ENCODE peak calls at places on chromosomes 4 and X, in six cellular contexts. One of them, this sample, is unnamed.

GRCh38 chr4:106690487-106690886 is 321.9 kb upstream of the GIMD1 start:
- DNase-seq in cardiac muscle cell: no peak
- DNase-seq in NCI-H1694: no peak
- DNase-seq in T-helper 1 cell: no peak
- DNase-seq in left lung: no peak
- DNase-seq in IMR-90: peak; percentile 34
- DNase-seq in this sample: no peak

GRCh38 chr4:2364654-2365053 is 53.8 kb downstream of the ZFYVE28 start:
- DNase-seq in T-helper 1 cell: peak; percentile 33
- DNase-seq in left lung: peak; percentile 80
- DNase-seq in IMR-90: no peak
- DNase-seq in cardiac muscle cell: no peak
- DNase-seq in NCI-H1694: no peak
- DNase-seq in this sample: peak; percentile 61

GRCh38 chr4:141347738-141348524 is 127.2 kb downstream of the ZNF330 start:
- DNase-seq in NCI-H1694: no peak
- DNase-seq in cardiac muscle cell: no peak
- DNase-seq in IMR-90: peak; percentile 28
- DNase-seq in left lung: no peak
- DNase-seq in T-helper 1 cell: no peak
- DNase-seq in this sample: no peak

GRCh38 chr4:143140696-143141095 is 44.0 kb upstream of the USP38 start:
- DNase-seq in cardiac muscle cell: no peak
- DNase-seq in IMR-90: no peak
- DNase-seq in T-helper 1 cell: no peak
- DNase-seq in NCI-H1694: no peak
- DNase-seq in left lung: no peak
- DNase-seq in this sample: no peak

GRCh38 chrX:155112171-155112570 is 40.9 kb downstream of the BRCC3 start:
- DNase-seq in IMR-90: peak; percentile 2
- DNase-seq in NCI-H1694: no peak
- DNase-seq in T-helper 1 cell: no peak
- DNase-seq in cardiac muscle cell: no peak
- DNase-seq in left lung: no peak
- DNase-seq in this sample: no peak

GRCh38 chrX:46837543-46838481 is 969 bp downstream of the RP2 start:
- DNase-seq in left lung: no peak
- DNase-seq in cardiac muscle cell: no peak
- DNase-seq in NCI-H1694: no peak
- DNase-seq in IMR-90: peak; percentile 46
- DNase-seq in T-helper 1 cell: no peak
- DNase-seq in this sample: no peak

GRCh38 chrX:110119480-110119879 is 116.6 kb downstream of the TMEM164 start:
- DNase-seq in NCI-H1694: no peak
- DNase-seq in cardiac muscle cell: no peak
- DNase-seq in left lung: no peak
- DNase-seq in T-helper 1 cell: no peak
- DNase-seq in IMR-90: no peak
- DNase-seq in this sample: no peak

GRCh38 chr4:103359900-103360299 is 161.8 kb upstream of the CENPE start:
- DNase-seq in left lung: no peak
- DNase-seq in T-helper 1 cell: no peak
- DNase-seq in IMR-90: no peak
- DNase-seq in NCI-H1694: no peak
- DNase-seq in cardiac muscle cell: no peak
- DNase-seq in this sample: no peak

GRCh38 chr4:41644915-41645295 is 103.6 kb downstream of the PHOX2B start:
- DNase-seq in NCI-H1694: no peak
- DNase-seq in T-helper 1 cell: no peak
- DNase-seq in left lung: no peak
- DNase-seq in cardiac muscle cell: no peak
- DNase-seq in IMR-90: no peak
- DNase-seq in this sample: no peak

GRCh38 chr4:95638920-95639501 is 90.2 kb upstream of the UNC5C start:
- DNase-seq in NCI-H1694: no peak
- DNase-seq in left lung: no peak
- DNase-seq in cardiac muscle cell: no peak
- DNase-seq in IMR-90: no peak
- DNase-seq in T-helper 1 cell: no peak
- DNase-seq in this sample: no peak

GRCh38 chr4:116515959-116516358 is 569.4 kb downstream of the TRAM1L1 start:
- DNase-seq in T-helper 1 cell: no peak
- DNase-seq in IMR-90: no peak
- DNase-seq in NCI-H1694: no peak
- DNase-seq in cardiac muscle cell: peak; percentile 8
- DNase-seq in left lung: no peak
- DNase-seq in this sample: no peak

GRCh38 chrX:78614264-78614663 is 44.9 kb downstream of the RTL3 start:
- DNase-seq in T-helper 1 cell: no peak
- DNase-seq in NCI-H1694: no peak
- DNase-seq in cardiac muscle cell: no peak
- DNase-seq in IMR-90: no peak
- DNase-seq in left lung: no peak
- DNase-seq in this sample: no peak

GRCh38 chr4:161937596-161937995 is 226.2 kb downstream of the FSTL5 start:
- DNase-seq in IMR-90: no peak
- DNase-seq in T-helper 1 cell: no peak
- DNase-seq in cardiac muscle cell: no peak
- DNase-seq in NCI-H1694: no peak
- DNase-seq in left lung: no peak
- DNase-seq in this sample: no peak

GRCh38 chrX:78029663-78030062 is 60.2 kb upstream of the PGAM4 start:
- DNase-seq in T-helper 1 cell: no peak
- DNase-seq in IMR-90: peak; percentile 33
- DNase-seq in cardiac muscle cell: peak; percentile 10
- DNase-seq in left lung: no peak
- DNase-seq in NCI-H1694: peak; percentile 5
- DNase-seq in this sample: no peak

GRCh38 chrX:72100051-72100755 is 31.5 kb downstream of the RTL5 start:
- DNase-seq in IMR-90: no peak
- DNase-seq in T-helper 1 cell: no peak
- DNase-seq in NCI-H1694: no peak
- DNase-seq in left lung: no peak
- DNase-seq in cardiac muscle cell: no peak
- DNase-seq in this sample: no peak

GRCh38 chr4:161642708-161643107 is 521.1 kb downstream of the FSTL5 start:
- DNase-seq in cardiac muscle cell: no peak
- DNase-seq in T-helper 1 cell: no peak
- DNase-seq in left lung: no peak
- DNase-seq in NCI-H1694: no peak
- DNase-seq in IMR-90: no peak
- DNase-seq in this sample: no peak

GRCh38 chr4:139746430-139746829 is 80.8 kb downstream of the MGST2 start:
- DNase-seq in left lung: no peak
- DNase-seq in NCI-H1694: no peak
- DNase-seq in IMR-90: no peak
- DNase-seq in cardiac muscle cell: peak; percentile 59
- DNase-seq in T-helper 1 cell: no peak
- DNase-seq in this sample: no peak

GRCh38 chrX:11287505-11287904 is 5.7 kb upstream of the AMELX start:
- DNase-seq in T-helper 1 cell: no peak
- DNase-seq in IMR-90: peak; percentile 18
- DNase-seq in cardiac muscle cell: no peak
- DNase-seq in NCI-H1694: no peak
- DNase-seq in left lung: no peak
- DNase-seq in this sample: no peak

GRCh38 chrX:123976671-123977316 is 15.3 kb downstream of the STAG2 start:
- DNase-seq in left lung: no peak
- DNase-seq in IMR-90: peak; percentile 47
- DNase-seq in NCI-H1694: peak; percentile 1
- DNase-seq in cardiac muscle cell: no peak
- DNase-seq in T-helper 1 cell: no peak
- DNase-seq in this sample: peak; percentile 12

GRCh38 chr4:10226756-10227155 is 110.2 kb upstream of the WDR1 start:
- DNase-seq in left lung: no peak
- DNase-seq in cardiac muscle cell: no peak
- DNase-seq in T-helper 1 cell: no peak
- DNase-seq in NCI-H1694: no peak
- DNase-seq in IMR-90: no peak
- DNase-seq in this sample: no peak

GRCh38 chr4:56410247-56410646 is 23.0 kb upstream of the AASDH start:
- DNase-seq in NCI-H1694: peak; percentile 4
- DNase-seq in cardiac muscle cell: peak; percentile 52
- DNase-seq in left lung: no peak
- DNase-seq in IMR-90: peak; percentile 98
- DNase-seq in T-helper 1 cell: no peak
- DNase-seq in this sample: no peak

GRCh38 chrX:84873176-84873575 is 130.5 kb upstream of the APOOL start:
- DNase-seq in cardiac muscle cell: no peak
- DNase-seq in IMR-90: no peak
- DNase-seq in NCI-H1694: no peak
- DNase-seq in left lung: no peak
- DNase-seq in T-helper 1 cell: no peak
- DNase-seq in this sample: no peak

GRCh38 chr4:158824425-158825274 is 55.8 kb downstream of the FNIP2 start:
- DNase-seq in left lung: no peak
- DNase-seq in cardiac muscle cell: peak; percentile 37
- DNase-seq in IMR-90: peak; percentile 17
- DNase-seq in NCI-H1694: no peak
- DNase-seq in T-helper 1 cell: no peak
- DNase-seq in this sample: no peak

GRCh38 chr4:112170451-112170993 is 25.3 kb downstream of the FAM241A start:
- DNase-seq in NCI-H1694: no peak
- DNase-seq in cardiac muscle cell: no peak
- DNase-seq in T-helper 1 cell: no peak
- DNase-seq in left lung: no peak
- DNase-seq in IMR-90: peak; percentile 92
- DNase-seq in this sample: no peak